ENCODE peak calls at places on chromosomes 1 and 21, in six cellular contexts. E is transverse colon, I is A549, K is ovary, D is H1, J is HepG2. G is an unnamed sample.

GRCh38 chr1:176379626-176380339 is 83.2 kb upstream of the PAPPA2 start:
- DNase-seq in E (no peak), I (no peak), K (no peak), D (no peak), J (no peak), G (no peak)

GRCh38 chr1:31434101-31434871 is 21.3 kb downstream of the SERINC2 start:
- DNase-seq in E (no peak), I (no peak), K (no peak), D (no peak), J (peak), G (peak)

GRCh38 chr1:207884276-207885029 is 26.5 kb downstream of the CD34 start:
- DNase-seq in E (no peak), I (no peak), K (no peak), D (no peak), J (no peak), G (no peak)

GRCh38 chr21:41119901-41120300 is 48.1 kb upstream of the BACE2 start:
- DNase-seq in E (no peak), I (no peak), K (no peak), D (no peak), J (no peak), G (no peak)

GRCh38 chr1:205505076-205505729 is 734 bp downstream of the CDK18 start:
- DNase-seq in E (no peak), I (peak), K (no peak), D (no peak), J (no peak), G (no peak)

GRCh38 chr1:194102607-194103006 is 916.2 kb upstream of the B3GALT2 start:
- DNase-seq in E (no peak), I (no peak), K (no peak), D (no peak), J (peak), G (no peak)

GRCh38 chr1:187032982-187033705 is 204.4 kb downstream of the PLA2G4A start:
- DNase-seq in E (no peak), I (no peak), K (no peak), D (no peak), J (no peak), G (no peak)

GRCh38 chr1:232011961-232012360 is 385.4 kb downstream of the DISC1 start:
- DNase-seq in E (no peak), I (no peak), K (no peak), D (no peak), J (no peak), G (no peak)

GRCh38 chr1:15849775-15850449 is 2.4 kb downstream of the SPEN start:
- DNase-seq in E (peak), I (peak), K (no peak), D (peak), J (peak), G (peak)

GRCh38 chr1:247113094-247113497 is 8.9 kb upstream of the ZNF669 start:
- DNase-seq in E (no peak), I (no peak), K (no peak), D (no peak), J (peak), G (no peak)

GRCh38 chr1:232993555-232993954 is 43.1 kb downstream of the NTPCR start:
- DNase-seq in E (no peak), I (no peak), K (no peak), D (no peak), J (no peak), G (no peak)

GRCh38 chr1:25204797-25205441 is 27.4 kb downstream of the SYF2 start:
- DNase-seq in E (no peak), I (peak), K (no peak), D (no peak), J (peak), G (no peak)

GRCh38 chr1:58251415-58252073 is 295.0 kb downstream of the OMA1 start:
- DNase-seq in E (no peak), I (no peak), K (no peak), D (peak), J (peak), G (no peak)

GRCh38 chr1:14899686-14900085 is 253.9 kb upstream of the TMEM51 start:
- DNase-seq in E (no peak), I (no peak), K (no peak), D (no peak), J (no peak), G (no peak)

GRCh38 chr1:51433269-51433971 is 85.6 kb downstream of the EPS15 start:
- DNase-seq in E (no peak), I (no peak), K (no peak), D (no peak), J (no peak), G (no peak)

GRCh38 chr1:81509619-81510018 is 291.1 kb upstream of the ADGRL2 start:
- DNase-seq in E (no peak), I (no peak), K (no peak), D (no peak), J (no peak), G (no peak)

GRCh38 chr1:88302843-88303486 is 381.1 kb upstream of the PKN2 start:
- DNase-seq in E (no peak), I (no peak), K (peak), D (no peak), J (peak), G (no peak)

GRCh38 chr1:231581859-231582258 is 44.7 kb upstream of the DISC1 start:
- DNase-seq in E (no peak), I (no peak), K (no peak), D (no peak), J (no peak), G (no peak)

GRCh38 chr1:25682059-25682601 is 65.5 kb downstream of the MAN1C1 start:
- DNase-seq in E (no peak), I (no peak), K (no peak), D (no peak), J (no peak), G (peak)

GRCh38 chr1:30756545-30757195 is 904 bp downstream of the LAPTM5 start:
- DNase-seq in E (peak), I (peak), K (no peak), D (no peak), J (no peak), G (peak)

GRCh38 chr1:211198111-211198510 is 61.1 kb upstream of the RCOR3 start:
- DNase-seq in E (no peak), I (peak), K (no peak), D (no peak), J (no peak), G (no peak)

GRCh38 chr1:66375125-66375524 is 158.8 kb upstream of the SGIP1 start:
- DNase-seq in E (no peak), I (no peak), K (no peak), D (no peak), J (no peak), G (no peak)

GRCh38 chr1:24126023-24126671 is 14.2 kb upstream of the MYOM3 start:
- DNase-seq in E (no peak), I (no peak), K (no peak), D (no peak), J (no peak), G (no peak)

GRCh38 chr1:153465728-153466625 is 5.5 kb upstream of the S100A7 start:
- DNase-seq in E (peak), I (peak), K (peak), D (peak), J (peak), G (no peak)

GRCh38 chr21:32807717-32808380 is 36.3 kb upstream of the PAXBP1 start:
- DNase-seq in E (peak), I (no peak), K (no peak), D (no peak), J (no peak), G (no peak)

GRCh38 chr1:180123463-180123936 is 31.2 kb upstream of the QSOX1 start:
- DNase-seq in E (no peak), I (no peak), K (no peak), D (no peak), J (no peak), G (no peak)

GRCh38 chr1:72051538-72051937 is 230.8 kb downstream of the NEGR1 start:
- DNase-seq in E (no peak), I (no peak), K (no peak), D (no peak), J (no peak), G (no peak)

GRCh38 chr1:155277896-155278688 is 829 bp downstream of the HCN3 start:
- DNase-seq in E (peak), I (peak), K (peak), D (peak), J (peak), G (peak)

GRCh38 chr1:111045033-111045722 is 81.5 kb upstream of the LRIF1 start:
- DNase-seq in E (no peak), I (no peak), K (no peak), D (no peak), J (peak), G (no peak)

GRCh38 chr1:178693368-178693767 is 31.7 kb upstream of the RALGPS2 start:
- DNase-seq in E (no peak), I (no peak), K (no peak), D (no peak), J (peak), G (no peak)

GRCh38 chr1:58162952-58163550 is 383.5 kb downstream of the OMA1 start:
- DNase-seq in E (peak), I (peak), K (peak), D (peak), J (peak), G (no peak)

GRCh38 chr1:84772428-84772943 is 82.2 kb upstream of the SSX2IP start:
- DNase-seq in E (peak), I (peak), K (peak), D (peak), J (peak), G (peak)

GRCh38 chr1:199867601-199868000 is 159.9 kb upstream of the NR5A2 start:
- DNase-seq in E (no peak), I (no peak), K (no peak), D (no peak), J (no peak), G (no peak)

GRCh38 chr1:96346708-96347107 is 374.9 kb upstream of the PTBP2 start:
- DNase-seq in E (no peak), I (no peak), K (no peak), D (no peak), J (no peak), G (no peak)

GRCh38 chr1:50930193-50930592 is 29.9 kb downstream of the FAF1 start:
- DNase-seq in E (no peak), I (no peak), K (no peak), D (no peak), J (no peak), G (no peak)

GRCh38 chr1:244047739-244048565 is 3.1 kb upstream of the ZBTB18 start:
- DNase-seq in E (peak), I (peak), K (peak), D (peak), J (peak), G (peak)
- TF ChIP-seq CTCF in E (no peak), I (no peak), K (peak), D (no peak), J (no peak), G (no peak)

DNA sequence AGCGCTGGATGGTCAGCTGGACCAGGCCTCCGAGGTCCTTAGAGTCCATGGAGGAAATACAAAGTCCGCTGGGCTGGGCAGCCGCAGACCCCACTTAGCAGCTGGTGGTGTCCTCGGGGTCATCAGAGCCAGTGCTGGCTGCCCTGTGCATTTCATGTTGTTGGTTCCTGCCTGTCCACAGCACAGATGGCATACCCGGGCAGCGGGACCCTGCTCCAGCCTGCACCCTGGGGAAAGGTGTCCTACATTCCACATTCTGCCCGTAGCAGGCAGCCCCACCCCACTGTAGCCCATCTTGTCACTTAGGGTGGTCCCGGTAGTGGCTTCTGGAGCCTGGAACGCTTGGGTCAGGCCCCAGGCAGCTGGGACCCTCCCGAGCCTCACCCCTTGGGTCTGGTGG is 19.8 kb downstream of the PRKCZ start:
- DNase-seq in E (no peak), I (no peak), K (no peak), D (no peak), J (no peak), G (no peak)
- TF ChIP-seq EP300 in E (no peak), I (no peak), K (no peak), D (no peak), J (no peak), G (no peak)

GRCh38 chr1:206591696-206592095 is 20.6 kb downstream of the EIF2D start:
- DNase-seq in E (no peak), I (no peak), K (no peak), D (no peak), J (no peak), G (no peak)

GRCh38 chr1:206588492-206588891 is 23.8 kb downstream of the EIF2D start:
- DNase-seq in E (no peak), I (no peak), K (no peak), D (no peak), J (no peak), G (no peak)

GRCh38 chr1:206591236-206591635 is 21.0 kb downstream of the EIF2D start:
- DNase-seq in E (no peak), I (no peak), K (no peak), D (no peak), J (no peak), G (no peak)

GRCh38 chr1:206589206-206589605 is 23.1 kb downstream of the EIF2D start:
- DNase-seq in E (no peak), I (no peak), K (peak), D (no peak), J (no peak), G (no peak)

DNA sequence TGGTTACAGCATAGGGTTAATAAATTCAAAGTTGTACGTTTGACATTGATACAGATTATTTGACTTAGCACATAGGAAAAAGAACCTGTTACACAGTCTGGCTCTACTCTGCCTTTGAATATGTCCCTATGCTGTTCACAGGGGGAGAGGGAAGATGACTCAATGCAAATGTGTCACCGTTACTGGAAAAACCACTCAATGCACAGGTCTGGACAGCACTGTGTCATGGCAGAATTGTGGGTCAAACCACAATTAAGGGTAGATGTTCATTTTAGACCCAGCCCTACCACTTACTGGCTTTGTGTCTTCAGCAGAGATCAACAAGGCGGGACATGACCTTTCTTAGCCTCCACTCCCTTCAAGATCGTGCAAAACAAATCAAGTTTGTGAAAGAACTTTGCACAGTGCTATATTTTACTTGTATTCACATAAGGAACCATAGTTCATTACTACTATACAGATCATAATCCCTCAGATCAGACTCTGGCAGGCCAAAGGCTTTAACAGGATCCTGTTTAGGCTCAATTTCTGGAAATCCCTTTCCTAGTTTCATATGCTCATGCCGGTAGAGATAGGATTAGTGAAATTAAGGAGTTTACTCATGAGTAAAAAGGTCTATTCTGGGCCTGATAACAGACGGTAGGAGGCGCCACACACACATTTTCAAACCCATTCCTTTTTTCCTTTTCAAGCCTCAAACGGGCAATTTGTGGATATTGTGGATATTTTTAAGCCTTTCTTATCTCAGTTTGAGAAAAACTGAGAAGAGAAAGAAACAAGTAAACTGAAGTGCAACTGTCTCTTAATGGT is 22.0 kb downstream of the EIF2D start:
- DNase-seq in E (no peak), I (no peak), K (no peak), D (no peak), J (no peak), G (no peak)
- TF ChIP-seq CTCF in E (no peak), I (peak), K (peak), D (peak), J (no peak), G (no peak)

DNA sequence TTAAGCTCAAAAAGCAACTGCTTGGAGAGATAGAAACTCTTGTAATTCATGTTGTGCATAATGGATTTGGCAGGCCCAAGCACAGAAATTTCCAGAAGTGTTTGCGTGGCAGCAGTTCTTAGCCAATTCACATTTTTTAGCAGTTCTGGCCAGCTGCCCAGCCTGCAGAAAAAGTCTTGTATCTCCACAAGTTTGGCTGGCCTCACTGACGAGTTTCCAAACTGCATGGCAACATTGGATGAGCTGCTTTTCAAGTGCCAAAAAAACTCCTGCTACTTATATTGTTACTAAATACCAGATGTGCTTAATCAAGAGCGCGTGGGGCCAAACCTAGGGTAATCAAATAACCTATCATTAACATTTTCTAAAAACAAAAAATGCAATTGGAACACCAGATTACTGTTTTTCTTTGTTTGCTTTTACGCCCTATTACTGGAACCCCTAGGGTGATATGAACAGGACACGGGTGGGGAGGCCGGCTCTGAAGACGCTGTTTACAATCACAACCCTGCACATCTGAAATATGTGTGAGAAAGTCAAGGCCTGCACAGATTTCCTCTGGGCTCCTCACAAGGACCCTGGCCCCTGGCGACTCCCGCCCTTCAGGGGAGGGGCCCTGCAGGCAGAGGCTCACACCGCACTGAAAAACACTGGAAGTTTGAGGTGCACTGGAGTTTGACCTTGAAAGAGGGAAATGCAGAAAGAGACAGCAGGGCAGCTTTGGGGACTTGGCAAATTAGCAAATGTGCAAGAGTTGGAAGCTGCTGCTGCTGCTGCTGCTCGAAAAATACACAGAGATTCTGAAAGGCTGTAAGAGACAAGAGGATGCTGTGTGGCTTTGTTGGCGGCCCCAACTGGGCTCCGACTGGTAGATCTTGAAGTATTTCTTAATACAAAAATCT is 55.2 kb upstream of the TARBP1 start:
- DNase-seq in E (peak), I (no peak), K (peak), D (no peak), J (no peak), G (peak)
- TF ChIP-seq EP300 in E (peak), I (no peak), K (peak), D (no peak), J (no peak), G (no peak)

DNA sequence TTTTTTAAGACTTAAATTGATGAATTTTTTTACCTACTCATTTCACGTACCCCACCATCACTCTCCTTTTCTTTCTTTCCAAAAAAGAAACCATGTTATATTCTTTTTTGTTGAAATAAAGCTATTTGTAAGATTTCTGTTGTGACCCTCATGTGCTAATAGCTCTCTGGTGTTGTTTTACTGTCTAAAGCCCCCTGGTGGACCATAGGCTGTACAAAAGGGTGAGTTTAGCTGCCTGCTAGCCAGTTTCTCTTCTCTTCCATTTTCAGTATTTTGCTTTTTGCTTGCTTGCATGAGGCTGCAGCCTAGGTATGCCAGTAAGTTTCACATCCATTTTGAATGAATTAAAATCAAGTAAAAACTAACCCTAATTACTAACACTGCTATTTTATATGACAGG is 15.6 kb upstream of the VAMP3 start:
- DNase-seq in E (no peak), I (no peak), K (no peak), D (no peak), J (peak), G (no peak)
- TF ChIP-seq CTCF in E (no peak), I (no peak), K (no peak), D (peak), J (peak), G (no peak)

GRCh38 chr1:101253976-101254660 is 17.3 kb downstream of the S1PR1 start:
- DNase-seq in E (no peak), I (no peak), K (no peak), D (no peak), J (no peak), G (no peak)
- TF ChIP-seq EP300 in E (no peak), I (no peak), K (no peak), D (no peak), J (no peak), G (no peak)